ENCODE peak calls at places on chromosomes 7 and 10, in five cellular contexts. P is hepatocyte; K is CD8-positive, alpha-beta T cell; V is adrenal gland; O is mammary epithelial cell. J is an unnamed sample.

GRCh38 chr7:39838326-39838725 is 111.7 kb upstream of the CDK13 start:
- DNase-seq in V (no peak), P (no peak), O (peak; percentile 66), K (no peak), J (no peak)

GRCh38 chr7:40569326-40569725 is 434.5 kb downstream of the SUGCT start:
- DNase-seq in P (no peak), O (no peak), K (no peak), V (no peak), J (no peak)

GRCh38 chr7:124645704-124646103 is 119.9 kb downstream of the GPR37 start:
- DNase-seq in P (no peak), O (no peak), K (no peak), V (no peak), J (no peak)

GRCh38 chr10:93076871-93077270 is 3.2 kb downstream of the CYP26A1 start:
- DNase-seq in V (no peak), P (no peak), O (no peak), K (no peak), J (no peak)

GRCh38 chr7:51020944-51021343 is 238.2 kb upstream of the GRB10 start:
- DNase-seq in V (no peak), K (no peak), O (no peak), P (no peak), J (no peak)

GRCh38 chr10:92972066-92972870 is 88.3 kb upstream of the CYP26C1 start:
- DNase-seq in K (no peak), O (peak; percentile 87), V (no peak), P (peak; percentile 67), J (peak; percentile 72)

GRCh38 chr10:35813219-35813618 is 171.1 kb upstream of the FZD8 start:
- DNase-seq in V (no peak), K (no peak), O (no peak), P (no peak), J (no peak)

GRCh38 chr7:151727579-151728285 is 149.2 kb downstream of the PRKAG2 start:
- DNase-seq in V (no peak), P (peak; percentile 89), O (peak; percentile 98), K (peak; percentile 52), J (peak; percentile 98)

GRCh38 chr10:13942030-13942429 is 355.3 kb downstream of the PRPF18 start:
- DNase-seq in O (no peak), K (no peak), P (no peak), V (no peak), J (no peak)

GRCh38 chr10:116444527-116445142 is 17.0 kb downstream of the PNLIPRP3 start:
- DNase-seq in V (no peak), P (peak; percentile 63), K (no peak), O (no peak), J (peak; percentile 50)

GRCh38 chr10:99859585-99859984 is 77.1 kb downstream of the ABCC2 start:
- DNase-seq in P (peak; percentile 57), O (no peak), V (no peak), K (no peak), J (no peak)

GRCh38 chr7:34069676-34070075 is 164.3 kb downstream of the BMPER start:
- DNase-seq in K (no peak), O (peak; percentile 59), P (peak; percentile 26), V (no peak), J (no peak)

GRCh38 chr7:150357277-150357676 is 11.3 kb upstream of the REPIN1 start:
- DNase-seq in V (no peak), O (no peak), P (no peak), K (peak; percentile 81), J (no peak)

GRCh38 chr10:19730071-19730470 is 86.2 kb upstream of the PLXDC2 start:
- DNase-seq in K (no peak), P (no peak), V (no peak), O (peak; percentile 17), J (peak; percentile 32)

GRCh38 chr7:4273566-4274230 is 408.4 kb upstream of the FOXK1 start:
- DNase-seq in K (no peak), P (no peak), V (no peak), O (no peak), J (no peak)

GRCh38 chr7:105622114-105622731 is 40.9 kb upstream of the EFCAB10 start:
- DNase-seq in V (no peak), O (no peak), K (no peak), P (no peak), J (no peak)

GRCh38 chr7:101179117-101179779 is 845 bp downstream of the NAT16 start:
- DNase-seq in V (no peak), P (no peak), O (no peak), K (no peak), J (no peak)

GRCh38 chr7:130939285-130940095 is 205.5 kb upstream of the KLF14 start:
- DNase-seq in V (no peak), K (no peak), O (no peak), P (no peak), J (peak; percentile 67)

GRCh38 chr10:94223702-94224370 is 138.9 kb downstream of the NOC3L start:
- DNase-seq in P (no peak), V (no peak), K (no peak), O (no peak), J (no peak)

GRCh38 chr10:93652857-93653256 is 40.5 kb downstream of the PDE6C start:
- DNase-seq in K (no peak), P (no peak), O (peak; percentile 42), V (no peak), J (peak; percentile 26)

GRCh38 chr10:21042536-21042935 is 145.4 kb upstream of the NEBL start:
- DNase-seq in O (no peak), V (no peak), K (no peak), P (no peak), J (no peak)

GRCh38 chr7:41637051-41637450 is 65.8 kb downstream of the INHBA start:
- DNase-seq in K (no peak), O (peak; percentile 7), V (no peak), P (no peak), J (no peak)

GRCh38 chr7:37281368-37282092 is 167.1 kb downstream of the ELMO1 start:
- DNase-seq in O (no peak), K (no peak), P (no peak), V (no peak), J (no peak)

GRCh38 chr7:65968256-65969185 is 13.5 kb downstream of the GUSB start:
- DNase-seq in V (no peak), K (no peak), O (no peak), P (no peak), J (no peak)

GRCh38 chr7:40470111-40470736 is 335.4 kb downstream of the SUGCT start:
- DNase-seq in P (peak; percentile 34), O (no peak), V (no peak), K (no peak), J (peak; percentile 56)

GRCh38 chr10:71273506-71273905 is 45.6 kb upstream of the SLC29A3 start:
- DNase-seq in P (no peak), O (no peak), V (no peak), K (no peak), J (no peak)

GRCh38 chr10:71276873-71277272 is 42.2 kb upstream of the SLC29A3 start:
- DNase-seq in K (no peak), V (no peak), O (no peak), P (no peak), J (no peak)

GRCh38 chr10:71277914-71278665 is 41.0 kb upstream of the SLC29A3 start:
- DNase-seq in K (no peak), V (no peak), P (no peak), O (no peak), J (no peak)

GRCh38 chr10:71272122-71272771 is 46.8 kb upstream of the SLC29A3 start:
- DNase-seq in V (no peak), K (no peak), P (no peak), O (peak; percentile 41), J (peak; percentile 43)

DNA sequence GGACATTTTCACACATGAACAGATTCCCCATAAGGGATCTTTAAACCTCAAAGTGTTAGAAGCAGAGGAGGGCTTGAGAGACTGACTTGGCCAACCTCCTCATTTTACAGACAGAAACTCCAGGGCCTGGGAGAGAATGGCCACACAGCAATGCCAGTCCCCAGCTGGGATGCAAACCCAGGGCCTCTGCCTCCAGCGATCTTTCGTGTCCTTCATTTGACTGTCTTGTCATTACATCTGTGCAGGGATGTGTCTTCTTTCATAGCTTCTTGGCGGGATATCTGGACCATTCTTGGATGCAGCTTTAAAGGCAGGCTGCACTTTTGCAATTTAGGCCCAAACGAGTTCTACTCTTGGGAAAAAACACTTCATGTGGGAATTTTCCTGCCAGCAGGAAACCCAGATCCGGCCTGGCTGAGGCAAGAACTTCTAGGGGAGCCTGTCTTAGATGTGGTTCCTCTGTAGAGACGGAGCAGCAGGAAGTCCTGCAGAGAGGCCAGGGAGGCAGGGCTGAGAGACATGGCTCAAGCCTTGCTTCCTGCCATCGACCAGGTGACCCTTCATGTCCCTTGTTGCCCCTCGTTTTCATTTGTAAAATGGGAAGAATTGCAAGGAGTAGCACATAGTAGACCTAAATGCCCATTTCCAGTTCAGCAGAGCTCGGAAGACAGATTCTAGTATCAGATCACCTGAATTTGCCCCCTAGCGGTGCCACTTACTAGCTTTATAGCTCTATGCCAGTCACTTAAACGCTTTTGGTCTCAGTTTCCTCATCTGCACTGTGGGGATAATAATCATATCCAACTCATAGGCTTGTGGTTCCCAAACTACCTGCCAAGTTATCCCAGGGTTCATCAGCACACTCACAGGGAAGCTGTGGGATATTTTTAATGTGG is 43.9 kb upstream of the SLC29A3 start:
- DNase-seq in K (no peak), P (no peak), V (no peak), O (no peak), J (no peak)
- H3K27me3 ChIP-seq in K (no peaks in the 10 kb centered on the region), P (no peaks in the 10 kb centered on the region), V (no peaks in the 10 kb centered on the region), O (no peaks in the 10 kb centered on the region), J (no peaks in the 10 kb centered on the region)

GRCh38 chr10:125103466-125104377 is 56.6 kb downstream of the CTBP2 start:
- DNase-seq in P (no peak), K (no peak), O (no peak), V (no peak), J (no peak)
- H3K27me3 ChIP-seq in P (no peaks in the 10 kb centered on the region), K (no peaks in the 10 kb centered on the region), O (no peaks in the 10 kb centered on the region), V (no peaks in the 10 kb centered on the region), J (no peaks in the 10 kb centered on the region)

GRCh38 chr7:1666779-1667565 is 3.1 kb upstream of the ELFN1 start:
- DNase-seq in P (peak; percentile 30), K (no peak), V (no peak), O (no peak), J (peak; percentile 60)

GRCh38 chr7:1667566-1668485 is 2.3 kb upstream of the ELFN1 start:
- DNase-seq in O (no peak), V (no peak), K (no peak), P (peak; percentile 46), J (peak; percentile 15)

GRCh38 chr7:1664711-1665591 is 5.1 kb upstream of the ELFN1 start:
- DNase-seq in P (peak; percentile 83), K (peak; percentile 54), V (peak; percentile 68), O (peak; percentile 30), J (peak; percentile 90)

GRCh38 chr7:1665721-1666250 is 4.3 kb upstream of the ELFN1 start:
- DNase-seq in P (peak; percentile 49), O (peak; percentile 15), K (no peak), V (peak; percentile 27), J (peak; percentile 73)

GRCh38 chr7:1666251-1666778 is 3.8 kb upstream of the ELFN1 start:
- DNase-seq in O (no peak), K (no peak), V (no peak), P (peak; percentile 34), J (peak; percentile 56)
- H3K27me3 ChIP-seq in O (peaks cover 37% of the 10 kb centered on the region), K (peaks cover 4% of the 10 kb centered on the region), V (peaks cover 64% of the 10 kb centered on the region), P (peaks cover 83% of the 10 kb centered on the region), J (peaks cover 7% of the 10 kb centered on the region)

DNA sequence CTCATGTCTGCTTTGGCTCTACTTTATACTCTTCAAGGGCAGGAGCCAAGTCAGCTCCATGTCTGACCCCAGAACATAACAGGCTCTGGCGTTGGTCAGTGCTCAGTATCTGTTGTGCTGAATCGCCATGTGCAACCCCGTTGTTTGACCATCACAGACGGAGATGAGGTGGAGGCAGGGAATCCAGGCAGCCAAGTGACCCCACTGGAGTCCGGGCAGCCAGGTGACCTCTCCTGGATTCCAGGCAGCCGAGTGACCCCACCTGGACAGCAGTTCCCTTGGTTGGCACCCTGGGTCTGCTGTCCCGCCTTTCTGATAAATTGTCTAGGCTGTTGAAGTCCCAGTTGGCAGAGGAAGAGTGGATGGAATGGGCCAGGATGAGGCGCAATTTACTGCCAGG is 232.2 kb downstream of the TCERG1L start:
- DNase-seq in O (no peak), V (no peak), K (no peak), P (no peak), J (no peak)
- H3K27me3 ChIP-seq in O (no peaks in the 10 kb centered on the region), V (no peaks in the 10 kb centered on the region), K (no peaks in the 10 kb centered on the region), P (no peaks in the 10 kb centered on the region), J (no peaks in the 10 kb centered on the region)

J was measured in adipocyte.